ENCODE peak calls at places on chromosome X, in four cellular contexts. N, J, U and T are unnamed samples.

GRCh38 chrX:100350704-100351489 is 59.2 kb downstream of the PCDH19 start:
- DNase-seq in U (no peak), J (no peak), N (no peak), T (no peak)

GRCh38 chrX:17403231-17403691 is 28.3 kb downstream of the NHS start:
- DNase-seq in J (no peak), U (no peak), N (no peak), T (no peak)

GRCh38 chrX:482702-483203 is 96.0 kb upstream of the PPP2R3B start:
- DNase-seq in J (no peak), U (no peak), N (no peak), T (no peak)

GRCh38 chrX:43564953-43565352 is 91.1 kb upstream of the MAOA start:
- DNase-seq in J (no peak), U (no peak), N (no peak), T (no peak)

GRCh38 chrX:34379891-34380290 is 247.8 kb upstream of the FAM47A start:
- DNase-seq in J (no peak), U (no peak), N (no peak), T (no peak)

GRCh38 chrX:110168585-110168984 is 149.3 kb downstream of the AMMECR1 start:
- DNase-seq in J (no peak), N (no peak), U (no peak), T (no peak)

GRCh38 chrX:105477351-105477750 is 256.9 kb upstream of the TEX13A start:
- DNase-seq in J (no peak), U (no peak), N (no peak), T (no peak)

GRCh38 chrX:74925210-74926088 is at the start of gene NEXMIF:
- DNase-seq in N (no peak), U (peak; percentile 58), J (peak; percentile 8), T (peak; percentile 77)

GRCh38 chrX:120568609-120569008 is 7.8 kb upstream of the CUL4B start:
- DNase-seq in J (no peak), N (no peak), U (no peak), T (no peak)

GRCh38 chrX:23931149-23931604 is 23.4 kb downstream of the CXorf58 start:
- DNase-seq in J (no peak), N (no peak), U (no peak), T (no peak)

GRCh38 chrX:71992711-71993110 is 82.1 kb downstream of the NHSL2 start:
- DNase-seq in N (no peak), U (no peak), J (no peak), T (no peak)

GRCh38 chrX:143754183-143754582 is 33.6 kb upstream of the SPANXN2 start:
- DNase-seq in N (no peak), J (no peak), U (no peak), T (no peak)

GRCh38 chrX:150643958-150644357 is 49.2 kb upstream of the MTMR1 start:
- DNase-seq in J (no peak), U (no peak), N (no peak), T (no peak)

GRCh38 chrX:115400960-115401359 is 111.4 kb downstream of the LUZP4 start:
- DNase-seq in N (no peak), U (peak; percentile 45), J (peak; percentile 14), T (no peak)

GRCh38 chrX:110214684-110215083 is 103.2 kb downstream of the AMMECR1 start:
- DNase-seq in J (no peak), N (no peak), U (no peak), T (no peak)

GRCh38 chrX:19513383-19513782 is 1.9 kb downstream of the MAP3K15 start:
- DNase-seq in J (peak; percentile 12), N (no peak), U (no peak), T (peak; percentile 22)

GRCh38 chrX:9340619-9341304 is 124.1 kb upstream of the TBL1X start:
- DNase-seq in N (no peak), U (no peak), J (no peak), T (peak; percentile 12)

GRCh38 chrX:153650959-153651358 is 4.0 kb downstream of the DUSP9 start:
- DNase-seq in U (no peak), N (no peak), J (no peak), T (no peak)

GRCh38 chrX:15202458-15203177 is 67.3 kb downstream of the ASB9 start:
- DNase-seq in J (no peak), U (no peak), N (no peak), T (no peak)

GRCh38 chrX:148288451-148288850 is 212.0 kb upstream of the AFF2 start:
- DNase-seq in N (no peak), J (no peak), U (no peak), T (no peak)

GRCh38 chrX:21479695-21480280 is 105.6 kb downstream of the CNKSR2 start:
- DNase-seq in N (no peak), J (no peak), U (no peak), T (peak; percentile 33)

GRCh38 chrX:100687546-100687945 is 43.5 kb downstream of the SRPX2 start:
- DNase-seq in J (no peak), N (no peak), U (no peak), T (no peak)

GRCh38 chrX:150942958-150943594 is 40.1 kb upstream of the HMGB3 start:
- DNase-seq in U (no peak), N (peak; percentile 51), J (no peak), T (no peak)

GRCh38 chrX:86137071-86137470 is 11.2 kb upstream of the DACH2 start:
- DNase-seq in U (no peak), N (no peak), J (no peak), T (no peak)

GRCh38 chrX:134990475-134991473 is at the start of gene SMIM10:
- DNase-seq in J (peak; percentile 36), U (peak; percentile 55), N (peak; percentile 84), T (peak; percentile 78)

GRCh38 chrX:138856881-138857280 is 145.4 kb upstream of the FGF13 start:
- DNase-seq in J (no peak), U (no peak), N (no peak), T (no peak)

GRCh38 chrX:136608295-136608933 is 39.5 kb upstream of the CD40LG start:
- DNase-seq in U (peak; percentile 42), J (peak; percentile 42), N (no peak), T (no peak)

GRCh38 chrX:152428089-152428488 is 23.0 kb downstream of the GABRA3 start:
- DNase-seq in J (no peak), N (no peak), U (no peak), T (no peak)

GRCh38 chrX:118189628-118190027 is 73.0 kb upstream of the KLHL13 start:
- DNase-seq in U (no peak), J (peak; percentile 12), N (no peak), T (peak; percentile 20)

GRCh38 chrX:132146456-132146855 is 18.6 kb upstream of the FRMD7 start:
- DNase-seq in J (peak; percentile 11), U (no peak), N (no peak), T (no peak)

GRCh38 chrX:123422875-123423274 is 238.8 kb downstream of the GRIA3 start:
- DNase-seq in N (peak; percentile 9), U (no peak), J (peak; percentile 11), T (peak; percentile 14)

GRCh38 chrX:47623540-47624027 is 3.9 kb upstream of the SYN1 start:
- DNase-seq in J (peak; percentile 81), N (peak; percentile 46), U (peak; percentile 76), T (peak; percentile 89)

GRCh38 chrX:133335027-133335426 is 80.3 kb downstream of the GPC4 start:
- DNase-seq in J (no peak), N (peak; percentile 12), U (no peak), T (peak; percentile 32)

GRCh38 chrX:68177542-68177941 is 255.8 kb downstream of the OPHN1 start:
- DNase-seq in J (no peak), U (no peak), N (no peak), T (no peak)

GRCh38 chrX:52990848-52991247 is 32.5 kb upstream of the FAM156A start:
- DNase-seq in N (no peak), U (no peak), J (no peak), T (no peak)

GRCh38 chrX:146433771-146434170 is 375.8 kb upstream of the CXorf51B start:
- DNase-seq in U (no peak), J (no peak), N (no peak), T (no peak)

DNA sequence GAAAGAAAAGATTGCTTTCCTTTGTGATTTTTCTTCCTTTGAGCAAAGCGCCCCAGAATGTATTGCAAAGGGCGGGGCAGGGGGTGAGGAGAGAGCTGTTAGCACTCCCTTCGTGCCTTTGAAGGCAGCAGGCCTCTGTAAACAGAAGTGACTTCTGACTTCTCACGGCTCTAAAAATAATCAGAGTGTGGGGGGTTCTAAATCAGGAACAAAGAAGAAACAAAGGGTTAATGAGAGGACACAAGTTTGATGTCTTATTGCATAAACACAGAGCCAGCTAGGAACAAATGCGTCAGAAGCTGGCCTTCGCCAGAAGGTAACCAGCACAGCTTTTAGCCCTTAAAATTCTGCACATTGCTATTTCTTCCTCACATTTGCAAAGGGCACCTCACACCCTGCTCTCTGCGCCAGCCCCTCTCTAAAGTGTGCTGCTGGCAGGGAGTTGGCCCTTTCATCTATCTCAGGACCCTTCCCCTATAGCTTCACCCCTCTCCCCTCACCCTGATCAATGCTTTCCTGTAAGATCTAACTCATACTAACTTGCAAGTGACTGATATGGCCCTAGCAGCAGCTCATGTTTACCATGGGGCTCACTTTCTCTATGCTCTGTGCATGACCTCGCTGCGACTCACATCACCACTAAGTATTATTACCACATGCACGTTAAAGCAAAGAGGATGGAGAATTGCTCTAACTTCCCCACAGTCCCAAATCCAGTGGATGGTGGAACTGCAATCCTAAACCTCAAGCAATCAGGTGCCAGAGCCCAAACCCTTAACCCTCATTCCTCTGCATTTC is 626.4 kb downstream of the MID1IP1 start:
- DNase-seq in N (no peak), U (no peak), J (no peak), T (no peak)
- TF ChIP-seq TEAD4 in N (no peak), U (no peak), J (no peak), T (no peak)

GRCh38 chrX:45011131-45011530 is 138.1 kb downstream of the KDM6A start:
- DNase-seq in J (no peak), N (no peak), U (no peak), T (no peak)
- TF ChIP-seq TEAD4 in J (no peak), N (no peak), U (no peak), T (no peak)

GRCh38 chrX:49761481-49761880 is 65.7 kb upstream of the PAGE1 start:
- DNase-seq in J (peak; percentile 10), U (no peak), N (peak; percentile 20), T (no peak)

GRCh38 chrX:49762175-49762704 is 66.5 kb upstream of the PAGE1 start:
- DNase-seq in N (no peak), U (no peak), J (no peak), T (no peak)

DNA sequence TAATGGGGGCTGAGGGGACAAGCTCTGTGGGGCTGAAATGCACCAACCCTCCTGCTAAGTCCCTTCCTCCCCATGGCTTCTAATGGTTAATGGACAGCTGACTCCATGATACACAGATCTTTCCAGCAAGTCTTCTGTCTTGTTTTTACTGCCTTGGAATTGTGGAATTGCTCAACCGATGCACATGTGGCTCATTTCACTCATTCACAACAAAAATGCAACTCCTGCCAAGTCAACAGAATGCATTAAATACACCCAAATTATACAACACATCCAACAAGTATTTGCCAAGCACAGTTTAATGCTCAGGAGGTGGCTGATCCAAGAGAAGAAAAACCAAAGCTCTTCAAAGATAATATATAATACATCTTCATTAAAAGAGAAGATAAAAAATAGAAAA is 61.9 kb upstream of the PAGE4 start:
- DNase-seq in J (no peak), N (no peak), U (no peak), T (no peak)
- TF ChIP-seq TEAD4 in J (no peak), N (no peak), U (no peak), T (no peak)

GRCh38 chrX:13864264-13864663 is 47.4 kb upstream of the GPM6B start:
- DNase-seq in N (no peak), U (no peak), J (no peak), T (no peak)
- TF ChIP-seq TEAD4 in N (no peak), U (no peak), J (no peak), T (no peak)